ENCODE peak calls at places on chromosomes 2 and 18, in four cellular contexts. G is ascending aorta, S is A549, V is astrocyte. C is an unnamed sample.

GRCh38 chr2:239225921-239226561 is 174.8 kb downstream of the HDAC4 start:
- DNase-seq in G (peak; percentile 65), S (no peak), V (peak; percentile 80), C (no peak)

GRCh38 chr2:101699191-101699938 is 1.9 kb downstream of the MAP4K4 start:
- DNase-seq in V (peak; percentile 27), G (no peak), S (no peak), C (no peak)

GRCh38 chr2:64910972-64911433 is 78.2 kb upstream of the SLC1A4 start:
- DNase-seq in V (no peak), G (no peak), S (no peak), C (no peak)

GRCh38 chr2:174964404-174964803 is 40.8 kb downstream of the CHN1 start:
- DNase-seq in G (no peak), V (no peak), S (no peak), C (no peak)

GRCh38 chr18:59907172-59907571 is 7.4 kb downstream of the PMAIP1 start:
- DNase-seq in G (no peak), V (no peak), S (no peak), C (no peak)

GRCh38 chr2:120851116-120851773 is 115.6 kb downstream of the GLI2 start:
- DNase-seq in G (no peak), S (no peak), V (no peak), C (no peak)

GRCh38 chr2:137168564-137168963 is 403.2 kb downstream of the THSD7B start:
- DNase-seq in G (no peak), S (no peak), V (peak; percentile 10), C (no peak)

GRCh38 chr2:44087714-44088092 is 81.0 kb upstream of the PPM1B start:
- DNase-seq in V (no peak), S (no peak), G (no peak), C (no peak)

GRCh38 chr2:136407113-136407951 is 289.4 kb upstream of the CXCR4 start:
- DNase-seq in S (no peak), V (no peak), G (no peak), C (no peak)

GRCh38 chr2:98121149-98121548 is 34.2 kb downstream of the VWA3B start:
- DNase-seq in G (no peak), S (no peak), V (no peak), C (no peak)

GRCh38 chr18:50396005-50396404 is 21.2 kb downstream of the SKA1 start:
- DNase-seq in G (no peak), S (no peak), V (no peak), C (no peak)

DNA sequence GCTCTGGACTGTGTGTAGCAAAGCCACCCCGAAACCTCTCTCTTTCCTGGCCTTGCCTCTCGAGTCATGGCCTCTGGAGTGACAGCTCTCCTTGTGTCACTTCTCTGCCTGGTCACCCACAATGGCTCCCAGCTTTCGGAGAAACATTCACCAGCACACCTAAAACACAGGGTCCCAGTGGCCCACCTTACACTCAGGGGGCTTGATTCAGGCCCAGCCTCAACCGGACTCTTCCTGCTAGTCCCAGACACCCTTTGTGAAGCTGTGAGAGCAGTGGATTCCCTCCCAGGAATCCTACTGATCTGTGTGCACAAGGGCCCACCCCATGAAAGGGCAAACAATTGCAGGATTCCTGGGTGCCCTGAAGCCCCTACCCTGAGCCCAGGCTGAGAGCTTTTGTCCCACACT is 137.2 kb upstream of the HAAO start:
- DNase-seq in G (no peak), S (no peak), V (no peak), C (no peak)
- H3K4me1 ChIP-seq in G (peaks cover 34% of the 10 kb centered on the region), S (peaks cover 33% of the 10 kb centered on the region), V (peaks cover 54% of the 10 kb centered on the region), C (peaks cover 53% of the 10 kb centered on the region)

GRCh38 chr2:119419065-119419464 is 12.6 kb upstream of the TMEM37 start:
- DNase-seq in G (no peak), V (peak; percentile 2), S (no peak), C (no peak)

GRCh38 chr2:119421304-119421703 is 10.3 kb upstream of the TMEM37 start:
- DNase-seq in S (no peak), V (no peak), G (peak; percentile 22), C (no peak)

GRCh38 chr2:119421731-119422130 is 9.9 kb upstream of the TMEM37 start:
- DNase-seq in V (no peak), G (no peak), S (no peak), C (no peak)

GRCh38 chr2:119417898-119418297 is 13.8 kb upstream of the TMEM37 start:
- DNase-seq in G (no peak), S (no peak), V (no peak), C (no peak)

DNA sequence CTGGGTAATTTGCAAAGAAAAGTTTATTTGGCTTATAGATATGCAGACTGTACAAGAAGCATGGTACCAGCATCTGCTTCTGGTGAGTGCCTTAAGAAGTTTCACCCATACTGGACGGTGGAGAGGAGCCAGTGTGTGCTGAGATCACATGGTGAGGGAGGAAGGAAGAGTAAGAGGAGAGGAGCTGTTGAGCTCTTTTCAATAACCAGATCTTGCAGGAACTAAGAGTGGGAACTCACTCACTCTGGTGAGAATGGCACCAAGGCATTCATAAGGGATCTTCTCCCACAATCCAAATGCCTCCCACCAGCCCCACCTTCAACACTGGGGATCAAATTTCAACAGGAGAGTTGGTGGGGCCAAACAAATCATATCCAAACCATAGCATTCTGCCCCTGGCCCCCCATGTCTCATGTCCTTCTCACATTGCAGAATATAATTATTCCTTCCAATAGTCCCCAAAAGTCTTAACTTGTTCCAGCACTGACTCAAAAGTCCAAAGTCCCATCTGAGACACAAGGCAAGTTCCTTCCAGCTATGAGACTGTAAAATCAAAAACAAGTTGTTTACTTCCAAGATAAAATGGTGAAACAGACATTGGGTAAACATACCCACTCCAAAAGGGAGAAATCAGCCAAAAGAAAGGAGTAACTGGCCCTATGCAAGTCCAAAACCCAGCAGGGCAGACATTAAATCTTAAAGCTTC is 11.7 kb upstream of the TMEM37 start:
- DNase-seq in G (peak; percentile 31), V (no peak), S (no peak), C (no peak)
- H3K9me3 ChIP-seq in G (no peaks in the 10 kb centered on the region), V (peaks cover 5% of the 10 kb centered on the region), S (peaks cover 11% of the 10 kb centered on the region), C (no peaks in the 10 kb centered on the region)

GRCh38 chr2:29742641-29743040 is 178.7 kb downstream of the ALK start:
- DNase-seq in V (no peak), S (no peak), G (no peak), C (no peak)
- H3K4me3 ChIP-seq in V (no peak overlapping the region), S (no peak overlapping the region), G (no peak overlapping the region), C (no peak overlapping the region)

GRCh38 chr2:219508444-219508734 is 5.9 kb upstream of the ASIC4 start:
- DNase-seq in G (no peak), S (no peak), V (no peak), C (no peak)
- H3K4me1 ChIP-seq in G (peaks cover 5% of the 10 kb centered on the region), S (peaks cover 12% of the 10 kb centered on the region), V (peaks cover 20% of the 10 kb centered on the region), C (peaks cover 3% of the 10 kb centered on the region)

DNA sequence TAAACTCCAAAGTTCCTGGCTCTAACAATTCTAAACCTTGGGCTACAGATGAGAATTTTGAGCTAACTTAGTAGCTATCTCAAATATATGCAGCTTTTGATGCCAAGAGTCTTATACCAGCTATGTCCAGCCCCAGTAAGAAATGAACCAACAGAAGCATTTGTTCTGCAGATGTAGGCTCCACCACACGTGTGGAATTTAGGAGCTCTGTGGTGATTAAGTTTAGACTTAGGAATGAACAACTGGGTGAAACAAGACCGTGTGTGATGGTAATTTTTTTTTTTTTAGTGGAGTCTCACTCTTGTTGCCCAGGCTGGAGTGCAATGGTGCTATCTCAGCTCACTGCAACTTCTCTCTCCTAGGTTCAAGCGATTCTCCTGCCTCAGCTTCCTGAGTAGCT is 179.7 kb downstream of the ANKRD30B start:
- DNase-seq in S (no peak), G (no peak), V (no peak), C (no peak)
- H3K9me3 ChIP-seq in S (no peaks in the 10 kb centered on the region), G (no peaks in the 10 kb centered on the region), V (peaks cover 14% of the 10 kb centered on the region), C (no peaks in the 10 kb centered on the region)